ENCODE peak calls at places on chromosome 1, in six cellular contexts. Z, Q, P, U, N and Y are unnamed samples.

GRCh38 chr1:94922756-94923465 is 4.0 kb downstream of the CNN3 start:
- DNase-seq in Z (no peak), Q (peak), P (no peak), U (no peak), N (no peak), Y (peak)

GRCh38 chr1:231337043-231337471 is 595 bp downstream of the EXOC8 start:
- DNase-seq in Z (no peak), Q (no peak), P (peak), U (no peak), N (no peak), Y (no peak)

GRCh38 chr1:18882511-18882910 is 19.8 kb downstream of the ALDH4A1 start:
- DNase-seq in Z (no peak), Q (peak), P (no peak), U (no peak), N (no peak), Y (no peak)

GRCh38 chr1:156581661-156582387 is 2.3 kb downstream of the TTC24 start:
- DNase-seq in Z (no peak), Q (no peak), P (no peak), U (no peak), N (no peak), Y (no peak)

GRCh38 chr1:203523667-203524066 is 29.7 kb downstream of the OPTC start:
- DNase-seq in Z (no peak), Q (no peak), P (no peak), U (no peak), N (no peak), Y (no peak)

GRCh38 chr1:5286244-5286643 is 631.8 kb downstream of the AJAP1 start:
- DNase-seq in Z (no peak), Q (no peak), P (no peak), U (no peak), N (no peak), Y (no peak)

GRCh38 chr1:227357229-227358078 is 39.2 kb upstream of the CDC42BPA start:
- DNase-seq in Z (no peak), Q (peak), P (peak), U (peak), N (peak), Y (peak)

GRCh38 chr1:94713472-94714141 is 106.5 kb upstream of the SLC44A3 start:
- DNase-seq in Z (peak), Q (peak), P (peak), U (peak), N (peak), Y (peak)

GRCh38 chr1:20370628-20371200 is 80.0 kb downstream of the VWA5B1 start:
- DNase-seq in Z (no peak), Q (no peak), P (no peak), U (no peak), N (no peak), Y (no peak)

GRCh38 chr1:27409669-27410068 is 17.2 kb downstream of the GPR3 start:
- DNase-seq in Z (no peak), Q (no peak), P (no peak), U (no peak), N (no peak), Y (no peak)

GRCh38 chr1:37055631-37056030 is 21.3 kb upstream of the GRIK3 start:
- DNase-seq in Z (no peak), Q (no peak), P (no peak), U (no peak), N (no peak), Y (no peak)

GRCh38 chr1:223364685-223365382 is 858 bp upstream of the SUSD4 start:
- DNase-seq in Z (no peak), Q (no peak), P (no peak), U (no peak), N (no peak), Y (no peak)

GRCh38 chr1:66575739-66576138 is 41.8 kb downstream of the SGIP1 start:
- DNase-seq in Z (no peak), Q (peak), P (peak), U (no peak), N (peak), Y (peak)

GRCh38 chr1:43373034-43373940 is 5.5 kb upstream of the ELOVL1 start:
- DNase-seq in Z (no peak), Q (peak), P (peak), U (no peak), N (peak), Y (peak)

GRCh38 chr1:55813619-55814018 is 598.5 kb upstream of the USP24 start:
- DNase-seq in Z (no peak), Q (peak), P (no peak), U (peak), N (peak), Y (peak)

DNA sequence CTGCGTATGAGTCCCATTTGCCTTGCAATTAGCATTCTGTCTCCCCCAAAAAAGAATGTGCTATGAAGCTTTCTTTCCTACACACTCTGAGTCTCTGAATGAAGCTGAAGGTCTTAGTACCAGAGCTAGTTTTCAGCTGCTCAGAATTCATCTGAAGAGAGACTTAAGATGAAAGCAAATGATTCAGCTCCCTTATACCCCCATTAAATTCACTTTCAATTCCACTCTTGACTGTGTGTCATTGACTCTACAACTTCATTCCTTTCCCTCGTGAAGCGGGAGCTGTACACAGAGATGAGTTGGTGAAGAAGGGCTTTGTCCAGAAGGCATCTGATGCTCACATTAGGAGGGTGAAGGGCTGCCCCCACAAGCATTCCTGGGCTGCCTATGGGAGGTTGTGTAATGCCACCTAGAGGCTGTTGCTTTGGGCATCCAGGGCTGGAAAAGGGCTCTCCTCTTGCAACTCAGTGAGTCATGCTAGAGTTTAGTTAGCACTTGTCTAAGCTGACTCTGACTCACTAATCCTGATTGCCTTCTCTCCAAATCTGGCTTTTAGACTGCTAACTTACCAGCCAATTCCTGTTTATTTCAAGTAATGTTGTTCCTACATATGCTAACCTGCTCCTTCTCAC is 1.8 kb downstream of the SPRR1B start:
- DNase-seq in Z (no peak), Q (peak), P (peak), U (no peak), N (peak), Y (peak)
- H3K4me3 ChIP-seq in Z (no peak), Q (no peak), P (peak), U (no peak), N (no peak), Y (no peak)

DNA sequence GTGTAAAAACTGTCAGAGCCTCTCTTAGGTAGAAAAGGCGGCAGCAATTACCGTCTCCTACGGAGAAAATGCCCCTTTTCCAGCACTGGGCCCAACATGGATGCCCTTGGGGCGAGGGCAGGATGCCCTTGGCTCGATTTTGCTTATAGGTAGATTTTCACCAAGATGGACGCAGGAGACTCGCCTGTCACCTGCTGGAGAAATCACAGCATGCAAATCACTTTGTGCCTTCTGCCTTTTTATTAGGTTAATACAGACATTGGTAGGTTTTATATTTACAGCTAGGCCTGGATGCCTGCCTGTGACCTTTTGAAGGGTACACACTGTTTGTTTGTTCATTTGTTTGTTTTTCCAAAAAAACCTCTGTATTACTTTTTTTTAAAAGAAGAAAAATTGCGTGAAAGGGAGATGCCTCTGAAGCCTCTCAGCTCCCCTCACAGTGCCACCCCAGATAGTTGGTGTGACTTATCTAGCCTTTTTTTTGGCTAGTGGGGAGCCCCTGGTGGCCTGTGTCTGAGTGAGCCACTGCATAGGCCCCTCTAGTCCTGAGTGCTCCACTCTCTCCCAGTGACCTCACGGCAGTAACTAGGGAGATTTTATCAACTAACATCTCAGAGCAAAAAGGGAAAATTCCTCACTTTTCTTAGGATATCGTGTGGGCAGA is 2.5 kb downstream of the ATP1B1 start:
- DNase-seq in Z (no peak), Q (no peak), P (no peak), U (no peak), N (no peak), Y (peak)
- TF ChIP-seq CTCF in Z (peak), Q (peak), P (peak), U (peak), N (peak), Y (peak)

DNA sequence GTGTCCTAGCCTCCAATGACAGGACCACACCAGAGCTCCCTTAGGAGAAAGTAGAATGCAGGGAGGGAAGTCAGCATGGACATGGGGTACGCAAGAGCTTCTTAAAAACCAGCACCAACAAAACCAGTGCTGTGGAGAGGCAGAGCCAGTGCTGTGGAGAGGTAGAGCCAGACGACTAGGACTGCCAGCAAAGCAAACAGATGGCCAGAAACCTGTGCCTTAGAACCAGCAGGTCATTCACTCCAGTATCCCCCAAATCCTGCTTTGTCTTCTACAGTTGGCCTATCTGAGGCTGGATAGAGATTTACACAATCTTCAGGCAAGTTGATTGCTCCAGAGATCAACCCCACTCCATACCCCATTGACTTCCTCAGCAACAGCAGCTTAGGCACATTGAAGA is 459.9 kb upstream of the CAMK1G start:
- DNase-seq in Z (no peak), Q (no peak), P (no peak), U (no peak), N (no peak), Y (no peak)
- H3K4me3 ChIP-seq in Z (no peak), Q (no peak), P (no peak), U (no peak), N (no peak), Y (no peak)

GRCh38 chr1:216726435-216726834 is 3.2 kb upstream of the ESRRG start:
- DNase-seq in Z (no peak), Q (no peak), P (no peak), U (no peak), N (no peak), Y (no peak)
- TF ChIP-seq CTCF in Z (no peak), Q (no peak), P (no peak), U (peak), N (no peak), Y (no peak)

DNA sequence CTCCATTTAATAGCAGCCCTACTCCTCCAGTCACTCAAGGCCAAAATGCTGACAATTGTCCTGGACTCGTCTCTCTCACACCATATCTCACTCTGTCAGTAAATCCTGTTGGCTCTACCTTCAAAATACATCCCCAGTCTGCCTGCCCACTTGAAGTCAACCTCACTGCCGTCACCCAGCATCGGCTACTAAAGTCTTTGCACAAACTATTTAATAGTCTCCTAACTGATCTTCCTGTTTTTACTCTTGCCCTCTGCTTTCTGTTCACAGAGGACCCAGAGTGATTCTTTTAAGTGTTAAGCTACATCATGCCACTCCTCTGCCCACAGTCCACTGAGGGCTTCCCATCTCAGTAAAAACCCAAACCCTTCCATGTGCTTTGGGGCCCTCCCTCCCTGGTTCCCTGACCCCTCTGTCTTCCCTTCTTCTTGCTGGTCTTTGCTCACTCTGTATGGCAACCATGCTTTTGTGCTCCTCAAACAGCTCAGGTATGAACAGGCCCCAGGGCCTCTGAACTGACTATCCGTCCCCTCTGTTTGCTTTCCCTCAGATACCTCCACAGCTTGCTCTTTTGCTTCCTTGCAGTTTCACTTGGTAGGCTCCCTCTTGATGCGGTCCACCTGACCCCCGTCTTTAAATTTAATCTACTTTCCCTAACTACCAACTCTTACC is 19.0 kb downstream of the RNASEL start:
- DNase-seq in Z (no peak), Q (no peak), P (no peak), U (no peak), N (no peak), Y (no peak)
- H3K4me3 ChIP-seq in Z (no peak), Q (no peak), P (no peak), U (no peak), N (no peak), Y (no peak)

DNA sequence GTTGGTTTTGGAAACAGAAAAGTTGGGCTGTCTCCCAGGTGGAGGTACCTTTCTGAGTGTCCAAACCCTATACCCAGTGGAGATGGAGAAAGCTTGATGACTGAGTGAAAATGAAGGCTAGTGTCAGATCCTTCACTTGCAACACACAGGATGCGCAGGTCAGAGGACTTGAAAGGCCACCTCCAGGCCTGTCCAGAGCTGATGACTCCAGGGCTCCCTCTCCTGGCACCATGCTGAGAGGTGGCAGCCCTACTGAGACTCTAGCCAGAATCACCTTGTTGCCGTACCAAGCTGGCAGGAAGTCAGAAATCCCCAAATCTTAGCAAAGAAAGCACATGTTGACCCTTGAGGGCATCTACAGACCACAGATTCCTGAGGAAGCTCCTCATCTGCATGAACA is 16.4 kb downstream of the KNCN start:
- DNase-seq in Z (no peak), Q (no peak), P (peak), U (no peak), N (no peak), Y (peak)
- TF ChIP-seq CTCF in Z (peak), Q (peak), P (peak), U (peak), N (peak), Y (peak)

GRCh38 chr1:233908092-233908491 is 3.6 kb downstream of the SLC35F3 start:
- DNase-seq in Z (no peak), Q (no peak), P (no peak), U (no peak), N (no peak), Y (no peak)

GRCh38 chr1:233905416-233906051 is 1.1 kb downstream of the SLC35F3 start:
- DNase-seq in Z (no peak), Q (no peak), P (no peak), U (no peak), N (no peak), Y (no peak)

GRCh38 chr1:233907139-233907538 is 2.7 kb downstream of the SLC35F3 start:
- DNase-seq in Z (no peak), Q (no peak), P (peak), U (no peak), N (no peak), Y (no peak)

GRCh38 chr1:233901495-233901894 is 3.0 kb upstream of the SLC35F3 start:
- DNase-seq in Z (no peak), Q (no peak), P (no peak), U (no peak), N (no peak), Y (no peak)

GRCh38 chr1:233904979-233905415 is 521 bp downstream of the SLC35F3 start:
- DNase-seq in Z (no peak), Q (no peak), P (peak), U (no peak), N (peak), Y (no peak)
- H3K4me3 ChIP-seq in Z (no peak), Q (no peak), P (peak), U (peak), N (peak), Y (no peak)